ENCODE peak calls at places on chromosomes 16 and 17, in nine cellular contexts. R is mesendoderm; K is ascending aorta; U is endodermal cell; J is neural progenitor cell; C is fibroblast of lung; Y is stomach; F is heart left ventricle; A is CD8-positive, alpha-beta memory T cell. D is an unnamed sample.

GRCh38 chr17:74875155-74875969 is 2.6 kb upstream of the FDXR start:
- DNase-seq in U (no peak), J (no peak), R (no peak), F (no peak), K (no peak), C (no peak), Y (no peak), A (no peak), D (no peak)

GRCh38 chr17:27578718-27579085 is 52.3 kb upstream of the LGALS9 start:
- DNase-seq in K (no peak), J (no peak), A (no peak), R (peak; percentile 62), F (no peak), C (peak; percentile 71), Y (no peak), U (peak; percentile 65), D (no peak)

GRCh38 chr16:30183961-30184429 is 593 bp downstream of the CORO1A start:
- DNase-seq in Y (peak; percentile 53), U (peak; percentile 44), A (peak; percentile 66), C (no peak), K (peak; percentile 69), R (no peak), F (peak; percentile 37), J (no peak), D (no peak)

GRCh38 chr17:51279183-51279582 is 18.8 kb downstream of the UTP18 start:
- DNase-seq in C (no peak), F (no peak), J (no peak), R (no peak), K (no peak), U (no peak), Y (no peak), A (no peak), D (no peak)

GRCh38 chr16:54284319-54284930 is 2.2 kb downstream of the IRX3 start:
- DNase-seq in C (peak; percentile 11), R (peak; percentile 36), K (peak; percentile 60), U (peak; percentile 78), A (no peak), J (peak; percentile 72), Y (peak; percentile 58), F (peak; percentile 42), D (no peak)

GRCh38 chr16:69077251-69077650 is 28.2 kb upstream of the HAS3 start:
- DNase-seq in U (no peak), F (no peak), Y (no peak), J (no peak), R (no peak), A (no peak), K (no peak), C (peak; percentile 84), D (no peak)

GRCh38 chr17:65334391-65334790 is 197.2 kb downstream of the RGS9 start:
- DNase-seq in K (no peak), A (no peak), R (no peak), J (no peak), F (no peak), U (no peak), Y (no peak), C (peak; percentile 27), D (no peak)

GRCh38 chr17:9370464-9370863 is 205.2 kb downstream of the STX8 start:
- DNase-seq in A (no peak), J (no peak), F (no peak), C (peak; percentile 69), K (no peak), U (no peak), R (no peak), Y (no peak), D (no peak)

GRCh38 chr16:27251561-27252205 is 16.9 kb downstream of the NSMCE1 start:
- DNase-seq in C (no peak), U (peak; percentile 17), R (no peak), A (no peak), F (no peak), Y (no peak), J (no peak), K (no peak), D (no peak)

GRCh38 chr16:734208-734980 is 6.4 kb downstream of the CIAO3 start:
- DNase-seq in R (no peak), Y (no peak), F (no peak), C (no peak), A (no peak), K (no peak), J (no peak), U (peak; percentile 36), D (no peak)

GRCh38 chr16:50025544-50025931 is 513 bp downstream of the CNEP1R1 start:
- DNase-seq in A (peak; percentile 14), U (no peak), K (no peak), F (no peak), R (peak; percentile 40), C (peak; percentile 16), Y (no peak), J (no peak), D (no peak)

GRCh38 chr17:41552455-41552854 is 19.4 kb downstream of the KRT9 start:
- DNase-seq in R (no peak), A (no peak), J (no peak), F (no peak), K (no peak), C (no peak), Y (no peak), U (peak; percentile 38), D (no peak)

GRCh38 chr16:53094013-53094630 is 39.3 kb downstream of the CHD9 start:
- DNase-seq in C (no peak), A (peak; percentile 25), R (no peak), U (no peak), Y (peak; percentile 82), F (peak; percentile 68), J (no peak), K (peak; percentile 77), D (peak; percentile 60)

GRCh38 chr17:57607553-57608120 is 137.5 kb downstream of the CCDC182 start:
- DNase-seq in Y (no peak), U (no peak), R (no peak), A (no peak), K (no peak), J (no peak), C (no peak), F (no peak), D (no peak)

GRCh38 chr16:76204249-76204648 is 73.0 kb upstream of the CNTNAP4 start:
- DNase-seq in C (no peak), A (no peak), R (no peak), U (no peak), K (no peak), Y (no peak), F (no peak), J (no peak), D (no peak)

GRCh38 chr16:83733301-83733700 is 74.5 kb upstream of the HSBP1 start:
- DNase-seq in J (no peak), A (no peak), F (peak; percentile 50), K (peak; percentile 54), U (no peak), C (peak; percentile 86), R (no peak), Y (no peak), D (no peak)

DNA sequence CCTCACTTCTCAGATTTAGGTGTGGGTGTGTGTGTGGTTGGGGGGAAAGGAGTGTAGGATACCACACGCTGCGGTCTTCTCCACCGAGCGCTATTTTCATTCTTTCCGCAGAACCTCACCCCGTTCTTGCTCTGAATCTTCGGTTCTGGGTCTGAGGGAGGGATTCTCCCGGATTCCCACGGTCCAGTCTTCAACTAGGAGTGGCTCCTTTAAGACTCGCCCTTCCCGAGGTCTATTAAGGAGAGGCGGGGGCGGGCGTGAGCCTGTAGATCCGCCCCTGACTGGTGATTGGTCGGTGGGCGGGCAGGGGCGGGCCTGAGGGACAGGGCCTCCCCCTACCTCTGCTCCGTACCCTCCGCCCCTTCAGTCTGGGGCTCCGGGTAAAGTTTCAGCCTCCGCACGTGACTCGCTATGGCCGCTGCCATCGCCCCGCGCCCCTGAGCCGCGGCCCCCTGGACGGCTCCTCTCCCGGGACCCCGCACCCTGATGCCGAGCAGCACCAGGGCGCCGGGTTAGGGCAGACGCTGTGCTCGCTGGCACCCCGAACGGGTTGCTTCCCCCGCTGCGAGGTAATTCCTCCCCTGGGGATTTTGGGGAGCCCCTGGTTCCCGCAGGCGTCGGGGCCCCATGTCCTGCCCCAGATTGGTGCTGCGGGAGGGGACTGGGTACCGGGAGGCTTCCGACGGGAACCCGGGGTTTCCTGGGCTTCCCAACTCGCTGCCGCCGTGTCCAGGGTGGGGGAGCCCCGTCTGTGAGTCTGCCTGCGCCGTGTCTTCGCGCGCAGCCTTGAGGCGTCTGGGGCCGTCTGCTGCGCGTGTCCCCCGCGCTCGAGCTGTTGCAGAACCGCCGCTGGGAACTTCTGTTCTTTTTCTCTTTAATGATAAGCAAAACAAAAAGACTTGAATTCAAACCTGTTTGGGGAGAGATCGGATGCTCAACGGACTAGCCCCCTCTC is 9.2 kb downstream of the RARA start:
- DNase-seq in C (peak; percentile 97), J (peak; percentile 98), A (peak; percentile 90), R (peak; percentile 98), F (peak; percentile 98), K (peak; percentile 99), Y (peak; percentile 97), U (peak; percentile 99), D (peak; percentile 95)
- H3K27ac ChIP-seq in C (peak overlapping the region; percentile 95), J (no peak overlapping the region), A (peak overlapping the region; percentile 84), R (peak overlapping the region; percentile 3), F (peak overlapping the region; percentile 93), K (peak overlapping the region; percentile 91), Y (peak overlapping the region; percentile 96), U (peak overlapping the region; percentile 49), D (peak overlapping the region; percentile 97)

GRCh38 chr16:67265834-67266233 is 13.5 kb upstream of the PLEKHG4 start:
- DNase-seq in Y (no peak), K (no peak), U (no peak), A (no peak), J (no peak), F (peak; percentile 6), C (no peak), R (no peak), D (no peak)
- H3K4me1 ChIP-seq in Y (no peaks in the 10 kb centered on the region), K (no peaks in the 10 kb centered on the region), U (peaks cover 4% of the 10 kb centered on the region), A (no peaks in the 10 kb centered on the region), J (no peaks in the 10 kb centered on the region), F (peaks cover 10% of the 10 kb centered on the region), C (peaks cover 12% of the 10 kb centered on the region), R (peaks cover 7% of the 10 kb centered on the region), D (no peaks in the 10 kb centered on the region)

GRCh38 chr16:84868829-84869457 is 49.2 kb downstream of the CRISPLD2 start:
- DNase-seq in F (no peak), R (no peak), K (no peak), U (no peak), C (no peak), Y (no peak), A (no peak), J (no peak), D (no peak)
- H3K4me3 ChIP-seq in F (no peak overlapping the region), R (no peak overlapping the region), K (no peak overlapping the region), U (no peak overlapping the region), C (no peak overlapping the region), Y (no peak overlapping the region), A (no peak overlapping the region), J (no peak overlapping the region), D (no peak overlapping the region)

GRCh38 chr17:73349647-73350046 is 37.8 kb upstream of the CDC42EP4 start:
- DNase-seq in Y (no peak), F (no peak), J (no peak), R (no peak), K (no peak), C (no peak), U (peak; percentile 52), A (no peak), D (no peak)

GRCh38 chr17:73349138-73349537 is 37.3 kb upstream of the CDC42EP4 start:
- DNase-seq in A (no peak), Y (no peak), J (peak; percentile 86), C (no peak), K (no peak), R (peak; percentile 34), F (no peak), U (peak; percentile 76), D (no peak)

GRCh38 chr17:73348018-73348823 is 36.4 kb upstream of the CDC42EP4 start:
- DNase-seq in U (peak; percentile 90), A (no peak), Y (no peak), R (no peak), F (no peak), J (no peak), K (no peak), C (no peak), D (no peak)

GRCh38 chr17:73347355-73347754 is 35.6 kb upstream of the CDC42EP4 start:
- DNase-seq in Y (no peak), C (no peak), U (no peak), R (no peak), K (no peak), J (no peak), F (no peak), A (no peak), D (no peak)

GRCh38 chr17:73348824-73349095 is 37.0 kb upstream of the CDC42EP4 start:
- DNase-seq in Y (no peak), J (no peak), A (no peak), F (no peak), K (no peak), C (no peak), U (no peak), R (no peak), D (no peak)
- H3K27ac ChIP-seq in Y (peak overlapping the region; percentile 62), J (peak overlapping the region; percentile 75), A (no peak overlapping the region), F (no peak overlapping the region), K (no peak overlapping the region), C (no peak overlapping the region), U (peak overlapping the region; percentile 42), R (no peak overlapping the region), D (peak overlapping the region; percentile 95)